ENCODE peak calls at places on chromosomes 5 and 9, in six cellular contexts. M, U, F, W, Q and A are unnamed samples.

GRCh38 chr5:59506285-59506877 is 387.1 kb downstream of the PDE4D start:
- DNase-seq in M (no peak), U (no peak), F (no peak), W (no peak), Q (no peak), A (no peak)

GRCh38 chr5:133412661-133413060 is 199.7 kb downstream of the FSTL4 start:
- DNase-seq in M (no peak), U (no peak), F (no peak), W (no peak), Q (no peak), A (no peak)

GRCh38 chr5:41408676-41409443 is 101.5 kb downstream of the PLCXD3 start:
- DNase-seq in M (peak), U (no peak), F (no peak), W (peak), Q (no peak), A (peak)

GRCh38 chr9:89463986-89464901 is 33.7 kb downstream of the SEMA4D start:
- DNase-seq in M (no peak), U (peak), F (no peak), W (no peak), Q (no peak), A (no peak)

GRCh38 chr5:172830876-172831662 is 3.0 kb upstream of the ERGIC1 start:
- DNase-seq in M (peak), U (no peak), F (no peak), W (no peak), Q (no peak), A (no peak)

GRCh38 chr5:173974688-173975239 is 14.2 kb upstream of the C5orf47 start:
- DNase-seq in M (no peak), U (no peak), F (no peak), W (no peak), Q (no peak), A (no peak)

GRCh38 chr9:92730897-92731296 is 33.7 kb downstream of the BICD2 start:
- DNase-seq in M (no peak), U (peak), F (no peak), W (peak), Q (no peak), A (no peak)

GRCh38 chr9:134027561-134027960 is 2.3 kb downstream of the BRD3OS start:
- DNase-seq in M (no peak), U (no peak), F (no peak), W (no peak), Q (no peak), A (no peak)

GRCh38 chr5:94241288-94241651 is 377.1 kb downstream of the KIAA0825 start:
- DNase-seq in M (peak), U (no peak), F (no peak), W (no peak), Q (no peak), A (no peak)

GRCh38 chr5:79077680-79078365 is 8.3 kb downstream of the BHMT2 start:
- DNase-seq in M (no peak), U (no peak), F (no peak), W (no peak), Q (no peak), A (no peak)

GRCh38 chr9:116264361-116264760 is 110.8 kb downstream of the PAPPA start:
- DNase-seq in M (no peak), U (no peak), F (no peak), W (no peak), Q (peak), A (no peak)

GRCh38 chr5:68409259-68409658 is 193.7 kb downstream of the PIK3R1 start:
- DNase-seq in M (peak), U (no peak), F (no peak), W (no peak), Q (no peak), A (peak)

GRCh38 chr5:1012316-1012841 is 3.8 kb downstream of the NKD2 start:
- DNase-seq in M (no peak), U (no peak), F (no peak), W (no peak), Q (no peak), A (no peak)

GRCh38 chr9:16626577-16627130 is 243.8 kb downstream of the BNC2 start:
- DNase-seq in M (peak), U (no peak), F (no peak), W (peak), Q (no peak), A (peak)

GRCh38 chr5:93162201-93162654 is 418.8 kb downstream of the NR2F1-AS1 start:
- DNase-seq in M (peak), U (no peak), F (no peak), W (no peak), Q (no peak), A (no peak)

GRCh38 chr5:170273968-170274710 is 23.4 kb downstream of the LCP2 start:
- DNase-seq in M (no peak), U (peak), F (no peak), W (peak), Q (no peak), A (no peak)

GRCh38 chr9:86703346-86703745 is 244.0 kb downstream of the GAS1 start:
- DNase-seq in M (no peak), U (no peak), F (no peak), W (no peak), Q (no peak), A (no peak)

GRCh38 chr5:1808466-1808865 is 7.3 kb downstream of the NDUFS6 start:
- DNase-seq in M (no peak), U (no peak), F (no peak), W (no peak), Q (no peak), A (no peak)

GRCh38 chr9:114588150-114588663 is 638 bp downstream of the ATP6V1G1 start:
- DNase-seq in M (peak), U (no peak), F (no peak), W (no peak), Q (no peak), A (no peak)

GRCh38 chr5:14668247-14668646 is 3.7 kb downstream of the OTULIN start:
- DNase-seq in M (no peak), U (no peak), F (no peak), W (no peak), Q (no peak), A (no peak)

GRCh38 chr9:35792044-35792813 is 838 bp downstream of the NPR2 start:
- DNase-seq in M (no peak), U (no peak), F (no peak), W (no peak), Q (no peak), A (no peak)

GRCh38 chr5:23029296-23029695 is 176.2 kb upstream of the CDH12 start:
- DNase-seq in M (no peak), U (no peak), F (no peak), W (no peak), Q (no peak), A (no peak)

GRCh38 chr9:98642661-98643312 is 65.9 kb downstream of the GABBR2 start:
- DNase-seq in M (no peak), U (no peak), F (no peak), W (peak), Q (no peak), A (no peak)

GRCh38 chr5:55714339-55714738 is 2.2 kb upstream of the SLC38A9 start:
- DNase-seq in M (no peak), U (no peak), F (no peak), W (peak), Q (no peak), A (no peak)

GRCh38 chr5:77305921-77306320 is 95.4 kb downstream of the PDE8B start:
- DNase-seq in M (peak), U (no peak), F (no peak), W (no peak), Q (no peak), A (no peak)

GRCh38 chr5:100131161-100131560 is 404.0 kb upstream of the FAM174A start:
- DNase-seq in M (no peak), U (no peak), F (no peak), W (no peak), Q (no peak), A (no peak)

GRCh38 chr5:148791334-148791667 is 35.1 kb upstream of the ADRB2 start:
- DNase-seq in M (no peak), U (no peak), F (no peak), W (no peak), Q (no peak), A (no peak)

GRCh38 chr9:109010676-109011655 is 2.3 kb downstream of the CTNNAL1 start:
- DNase-seq in M (peak), U (peak), F (no peak), W (no peak), Q (no peak), A (peak)